ENCODE peak calls at places on chromosomes 4 and X, in five cellular contexts. One of them, this sample, is unnamed.
A peak's percentile ranks its signal among the peaks of the same experiment; 100 is the strongest.

GRCh38 chrX:17397074-17397473 is 22.1 kb downstream of the NHS start:
- DNase-seq in T-helper 1 cell: no peak
- DNase-seq in left colon: no peak
- DNase-seq in stimulated activated naive CD8-positive, alpha-beta T cell treated with anti-CD3 and anti-CD28 coated beads, Interleukin-15, Interleukin-2, amounts not matched to agents 100 U/mL and 50 U/mL, for 24 hours: no peak
- DNase-seq in CD4-positive, alpha-beta memory T cell: no peak
- DNase-seq in this sample: no peak

GRCh38 chr4:184343400-184344177 is 125.9 kb upstream of the ENPP6 start:
- DNase-seq in T-helper 1 cell: peak; percentile 8
- DNase-seq in left colon: peak; percentile 87
- DNase-seq in stimulated activated naive CD8-positive, alpha-beta T cell treated with anti-CD3 and anti-CD28 coated beads, Interleukin-15, Interleukin-2, amounts not matched to agents 100 U/mL and 50 U/mL, for 24 hours: peak; percentile 51
- DNase-seq in CD4-positive, alpha-beta memory T cell: peak; percentile 35
- DNase-seq in this sample: peak; percentile 59

GRCh38 chrX:140710710-140711109 is 1.2 kb downstream of the LINC00632 start:
- DNase-seq in T-helper 1 cell: no peak
- DNase-seq in left colon: no peak
- DNase-seq in stimulated activated naive CD8-positive, alpha-beta T cell treated with anti-CD3 and anti-CD28 coated beads, Interleukin-15, Interleukin-2, amounts not matched to agents 100 U/mL and 50 U/mL, for 24 hours: no peak
- DNase-seq in CD4-positive, alpha-beta memory T cell: no peak
- DNase-seq in this sample: no peak

GRCh38 chr4:153156263-153156662 is 48.0 kb upstream of the TRIM2 start:
- DNase-seq in T-helper 1 cell: no peak
- DNase-seq in left colon: no peak
- DNase-seq in stimulated activated naive CD8-positive, alpha-beta T cell treated with anti-CD3 and anti-CD28 coated beads, Interleukin-15, Interleukin-2, amounts not matched to agents 100 U/mL and 50 U/mL, for 24 hours: peak; percentile 39
- DNase-seq in CD4-positive, alpha-beta memory T cell: peak; percentile 17
- DNase-seq in this sample: no peak

GRCh38 chrX:8867454-8867853 is 66.3 kb upstream of the FAM9A start:
- DNase-seq in T-helper 1 cell: no peak
- DNase-seq in left colon: no peak
- DNase-seq in stimulated activated naive CD8-positive, alpha-beta T cell treated with anti-CD3 and anti-CD28 coated beads, Interleukin-15, Interleukin-2, amounts not matched to agents 100 U/mL and 50 U/mL, for 24 hours: no peak
- DNase-seq in CD4-positive, alpha-beta memory T cell: no peak
- DNase-seq in this sample: no peak

GRCh38 chr4:76127754-76128153 is 20.4 kb downstream of the NUP54 start:
- DNase-seq in T-helper 1 cell: no peak
- DNase-seq in left colon: no peak
- DNase-seq in stimulated activated naive CD8-positive, alpha-beta T cell treated with anti-CD3 and anti-CD28 coated beads, Interleukin-15, Interleukin-2, amounts not matched to agents 100 U/mL and 50 U/mL, for 24 hours: no peak
- DNase-seq in CD4-positive, alpha-beta memory T cell: no peak
- DNase-seq in this sample: no peak

GRCh38 chr4:90816754-90817153 is 689.6 kb downstream of the CCSER1 start:
- DNase-seq in T-helper 1 cell: no peak
- DNase-seq in left colon: no peak
- DNase-seq in stimulated activated naive CD8-positive, alpha-beta T cell treated with anti-CD3 and anti-CD28 coated beads, Interleukin-15, Interleukin-2, amounts not matched to agents 100 U/mL and 50 U/mL, for 24 hours: no peak
- DNase-seq in CD4-positive, alpha-beta memory T cell: no peak
- DNase-seq in this sample: no peak

GRCh38 chrX:135596495-135596894 is 76.0 kb downstream of the INTS6L start:
- DNase-seq in T-helper 1 cell: peak; percentile 27
- DNase-seq in left colon: no peak
- DNase-seq in stimulated activated naive CD8-positive, alpha-beta T cell treated with anti-CD3 and anti-CD28 coated beads, Interleukin-15, Interleukin-2, amounts not matched to agents 100 U/mL and 50 U/mL, for 24 hours: peak; percentile 59
- DNase-seq in CD4-positive, alpha-beta memory T cell: peak; percentile 25
- DNase-seq in this sample: no peak

GRCh38 chr4:158938462-158939044 is 164.3 kb upstream of the RAPGEF2 start:
- DNase-seq in T-helper 1 cell: no peak
- DNase-seq in left colon: no peak
- DNase-seq in stimulated activated naive CD8-positive, alpha-beta T cell treated with anti-CD3 and anti-CD28 coated beads, Interleukin-15, Interleukin-2, amounts not matched to agents 100 U/mL and 50 U/mL, for 24 hours: no peak
- DNase-seq in CD4-positive, alpha-beta memory T cell: no peak
- DNase-seq in this sample: no peak

GRCh38 chrX:15301924-15302323 is 13.5 kb downstream of the ASB11 start:
- DNase-seq in T-helper 1 cell: no peak
- DNase-seq in left colon: peak; percentile 50
- DNase-seq in stimulated activated naive CD8-positive, alpha-beta T cell treated with anti-CD3 and anti-CD28 coated beads, Interleukin-15, Interleukin-2, amounts not matched to agents 100 U/mL and 50 U/mL, for 24 hours: peak; percentile 8
- DNase-seq in CD4-positive, alpha-beta memory T cell: no peak
- DNase-seq in this sample: peak; percentile 46

GRCh38 chr4:2083826-2084160 is 24.7 kb downstream of the NAT8L start:
- DNase-seq in T-helper 1 cell: no peak
- DNase-seq in left colon: no peak
- DNase-seq in stimulated activated naive CD8-positive, alpha-beta T cell treated with anti-CD3 and anti-CD28 coated beads, Interleukin-15, Interleukin-2, amounts not matched to agents 100 U/mL and 50 U/mL, for 24 hours: no peak
- DNase-seq in CD4-positive, alpha-beta memory T cell: no peak
- DNase-seq in this sample: peak; percentile 18

GRCh38 chrX:19964017-19964710 is 26.7 kb downstream of the BCLAF3 start:
- DNase-seq in T-helper 1 cell: no peak
- DNase-seq in left colon: no peak
- DNase-seq in stimulated activated naive CD8-positive, alpha-beta T cell treated with anti-CD3 and anti-CD28 coated beads, Interleukin-15, Interleukin-2, amounts not matched to agents 100 U/mL and 50 U/mL, for 24 hours: peak; percentile 17
- DNase-seq in CD4-positive, alpha-beta memory T cell: no peak
- DNase-seq in this sample: no peak

GRCh38 chrX:2413969-2414368 is 86.8 kb downstream of the DHRSX start:
- DNase-seq in T-helper 1 cell: no peak
- DNase-seq in left colon: no peak
- DNase-seq in stimulated activated naive CD8-positive, alpha-beta T cell treated with anti-CD3 and anti-CD28 coated beads, Interleukin-15, Interleukin-2, amounts not matched to agents 100 U/mL and 50 U/mL, for 24 hours: no peak
- DNase-seq in CD4-positive, alpha-beta memory T cell: no peak
- DNase-seq in this sample: no peak

GRCh38 chr4:25810815-25811690 is 51.7 kb downstream of the SEL1L3 start:
- DNase-seq in T-helper 1 cell: no peak
- DNase-seq in left colon: no peak
- DNase-seq in stimulated activated naive CD8-positive, alpha-beta T cell treated with anti-CD3 and anti-CD28 coated beads, Interleukin-15, Interleukin-2, amounts not matched to agents 100 U/mL and 50 U/mL, for 24 hours: no peak
- DNase-seq in CD4-positive, alpha-beta memory T cell: no peak
- DNase-seq in this sample: no peak

GRCh38 chrX:42195506-42195905 is 272.2 kb upstream of the CASK start:
- DNase-seq in T-helper 1 cell: no peak
- DNase-seq in left colon: no peak
- DNase-seq in stimulated activated naive CD8-positive, alpha-beta T cell treated with anti-CD3 and anti-CD28 coated beads, Interleukin-15, Interleukin-2, amounts not matched to agents 100 U/mL and 50 U/mL, for 24 hours: no peak
- DNase-seq in CD4-positive, alpha-beta memory T cell: no peak
- DNase-seq in this sample: no peak

GRCh38 chr4:147049940-147050852 is 104.5 kb upstream of the TTC29 start:
- DNase-seq in T-helper 1 cell: no peak
- DNase-seq in left colon: no peak
- DNase-seq in stimulated activated naive CD8-positive, alpha-beta T cell treated with anti-CD3 and anti-CD28 coated beads, Interleukin-15, Interleukin-2, amounts not matched to agents 100 U/mL and 50 U/mL, for 24 hours: no peak
- DNase-seq in CD4-positive, alpha-beta memory T cell: no peak
- DNase-seq in this sample: no peak

GRCh38 chrX:53263597-53264094 is 17.7 kb downstream of the IQSEC2 start:
- DNase-seq in T-helper 1 cell: no peak
- DNase-seq in left colon: no peak
- DNase-seq in stimulated activated naive CD8-positive, alpha-beta T cell treated with anti-CD3 and anti-CD28 coated beads, Interleukin-15, Interleukin-2, amounts not matched to agents 100 U/mL and 50 U/mL, for 24 hours: peak; percentile 67
- DNase-seq in CD4-positive, alpha-beta memory T cell: no peak
- DNase-seq in this sample: no peak

GRCh38 chr4:69836321-69836720 is 23.6 kb downstream of the SULT1E1 start:
- DNase-seq in T-helper 1 cell: no peak
- DNase-seq in left colon: no peak
- DNase-seq in stimulated activated naive CD8-positive, alpha-beta T cell treated with anti-CD3 and anti-CD28 coated beads, Interleukin-15, Interleukin-2, amounts not matched to agents 100 U/mL and 50 U/mL, for 24 hours: no peak
- DNase-seq in CD4-positive, alpha-beta memory T cell: no peak
- DNase-seq in this sample: no peak

GRCh38 chr4:79053754-79054153 is 114.5 kb upstream of the PAQR3 start:
- DNase-seq in T-helper 1 cell: no peak
- DNase-seq in left colon: no peak
- DNase-seq in stimulated activated naive CD8-positive, alpha-beta T cell treated with anti-CD3 and anti-CD28 coated beads, Interleukin-15, Interleukin-2, amounts not matched to agents 100 U/mL and 50 U/mL, for 24 hours: no peak
- DNase-seq in CD4-positive, alpha-beta memory T cell: no peak
- DNase-seq in this sample: no peak

GRCh38 chr4:181832305-181832704 is 410.9 kb upstream of the TENM3 start:
- DNase-seq in T-helper 1 cell: no peak
- DNase-seq in left colon: no peak
- DNase-seq in stimulated activated naive CD8-positive, alpha-beta T cell treated with anti-CD3 and anti-CD28 coated beads, Interleukin-15, Interleukin-2, amounts not matched to agents 100 U/mL and 50 U/mL, for 24 hours: no peak
- DNase-seq in CD4-positive, alpha-beta memory T cell: no peak
- DNase-seq in this sample: no peak

GRCh38 chr4:7295917-7296660 is 103.8 kb downstream of the SORCS2 start:
- DNase-seq in T-helper 1 cell: no peak
- DNase-seq in left colon: no peak
- DNase-seq in stimulated activated naive CD8-positive, alpha-beta T cell treated with anti-CD3 and anti-CD28 coated beads, Interleukin-15, Interleukin-2, amounts not matched to agents 100 U/mL and 50 U/mL, for 24 hours: peak; percentile 27
- DNase-seq in CD4-positive, alpha-beta memory T cell: no peak
- DNase-seq in this sample: no peak

GRCh38 chr4:76703123-76703490 is 194.8 kb downstream of the SOWAHB start:
- DNase-seq in T-helper 1 cell: no peak
- DNase-seq in left colon: no peak
- DNase-seq in stimulated activated naive CD8-positive, alpha-beta T cell treated with anti-CD3 and anti-CD28 coated beads, Interleukin-15, Interleukin-2, amounts not matched to agents 100 U/mL and 50 U/mL, for 24 hours: no peak
- DNase-seq in CD4-positive, alpha-beta memory T cell: no peak
- DNase-seq in this sample: no peak

GRCh38 chr4:156322592-156322991 is 368.9 kb upstream of the CTSO start:
- DNase-seq in T-helper 1 cell: no peak
- DNase-seq in left colon: no peak
- DNase-seq in stimulated activated naive CD8-positive, alpha-beta T cell treated with anti-CD3 and anti-CD28 coated beads, Interleukin-15, Interleukin-2, amounts not matched to agents 100 U/mL and 50 U/mL, for 24 hours: no peak
- DNase-seq in CD4-positive, alpha-beta memory T cell: no peak
- DNase-seq in this sample: no peak

GRCh38 chrX:72268601-72269365 is 8.3 kb downstream of the RPS4X start:
- DNase-seq in T-helper 1 cell: no peak
- DNase-seq in left colon: no peak
- DNase-seq in stimulated activated naive CD8-positive, alpha-beta T cell treated with anti-CD3 and anti-CD28 coated beads, Interleukin-15, Interleukin-2, amounts not matched to agents 100 U/mL and 50 U/mL, for 24 hours: no peak
- DNase-seq in CD4-positive, alpha-beta memory T cell: no peak
- DNase-seq in this sample: no peak

GRCh38 chrX:78119521-78120227 is 15.6 kb downstream of the PGK1 start:
- DNase-seq in T-helper 1 cell: no peak
- DNase-seq in left colon: no peak
- DNase-seq in stimulated activated naive CD8-positive, alpha-beta T cell treated with anti-CD3 and anti-CD28 coated beads, Interleukin-15, Interleukin-2, amounts not matched to agents 100 U/mL and 50 U/mL, for 24 hours: no peak
- DNase-seq in CD4-positive, alpha-beta memory T cell: no peak
- DNase-seq in this sample: no peak

GRCh38 chrX:7270018-7270417 is 122.1 kb upstream of the PUDP start:
- DNase-seq in T-helper 1 cell: no peak
- DNase-seq in left colon: no peak
- DNase-seq in stimulated activated naive CD8-positive, alpha-beta T cell treated with anti-CD3 and anti-CD28 coated beads, Interleukin-15, Interleukin-2, amounts not matched to agents 100 U/mL and 50 U/mL, for 24 hours: no peak
- DNase-seq in CD4-positive, alpha-beta memory T cell: no peak
- DNase-seq in this sample: no peak

GRCh38 chr4:147984778-147985138 is 252.9 kb downstream of the ARHGAP10 start:
- DNase-seq in T-helper 1 cell: no peak
- DNase-seq in left colon: no peak
- DNase-seq in stimulated activated naive CD8-positive, alpha-beta T cell treated with anti-CD3 and anti-CD28 coated beads, Interleukin-15, Interleukin-2, amounts not matched to agents 100 U/mL and 50 U/mL, for 24 hours: no peak
- DNase-seq in CD4-positive, alpha-beta memory T cell: no peak
- DNase-seq in this sample: no peak

GRCh38 chrX:145848451-145848850 is 30.8 kb downstream of the SLITRK2 start:
- DNase-seq in T-helper 1 cell: no peak
- DNase-seq in left colon: no peak
- DNase-seq in stimulated activated naive CD8-positive, alpha-beta T cell treated with anti-CD3 and anti-CD28 coated beads, Interleukin-15, Interleukin-2, amounts not matched to agents 100 U/mL and 50 U/mL, for 24 hours: no peak
- DNase-seq in CD4-positive, alpha-beta memory T cell: no peak
- DNase-seq in this sample: no peak

GRCh38 chr4:7206856-7207567 is 14.7 kb downstream of the SORCS2 start:
- DNase-seq in T-helper 1 cell: no peak
- DNase-seq in left colon: peak; percentile 56
- DNase-seq in stimulated activated naive CD8-positive, alpha-beta T cell treated with anti-CD3 and anti-CD28 coated beads, Interleukin-15, Interleukin-2, amounts not matched to agents 100 U/mL and 50 U/mL, for 24 hours: no peak
- DNase-seq in CD4-positive, alpha-beta memory T cell: no peak
- DNase-seq in this sample: peak; percentile 73

GRCh38 chr4:149047368-149047767 is 605.2 kb upstream of the NR3C2 start:
- DNase-seq in T-helper 1 cell: no peak
- DNase-seq in left colon: no peak
- DNase-seq in stimulated activated naive CD8-positive, alpha-beta T cell treated with anti-CD3 and anti-CD28 coated beads, Interleukin-15, Interleukin-2, amounts not matched to agents 100 U/mL and 50 U/mL, for 24 hours: no peak
- DNase-seq in CD4-positive, alpha-beta memory T cell: no peak
- DNase-seq in this sample: no peak

GRCh38 chr4:40731792-40732245 is 17.9 kb upstream of the NSUN7 start:
- DNase-seq in T-helper 1 cell: no peak
- DNase-seq in left colon: no peak
- DNase-seq in stimulated activated naive CD8-positive, alpha-beta T cell treated with anti-CD3 and anti-CD28 coated beads, Interleukin-15, Interleukin-2, amounts not matched to agents 100 U/mL and 50 U/mL, for 24 hours: no peak
- DNase-seq in CD4-positive, alpha-beta memory T cell: no peak
- DNase-seq in this sample: no peak

This sample was measured in ureter.